ENCODE peak calls at places on chromosomes 6 and 20, in five cellular contexts. W is mesendoderm, M is fibroblast of lung, S is endothelial cell of umbilical vein, K is PC-9. Y is an unnamed sample. For H3K4me1 and H3K79me2, the result is how much of the 10 kb centered on the place peaks cover.

GRCh38 chr6:5466459-5466858 is 205.1 kb downstream of the FARS2 start:
- DNase-seq in W (peak), M (peak), S (peak), K (no peak), Y (no peak)

GRCh38 chr20:41170386-41171105 is 33.2 kb downstream of the PLCG1 start:
- DNase-seq in W (no peak), M (no peak), S (no peak), K (no peak), Y (no peak)

GRCh38 chr6:11309947-11310665 is 77.6 kb upstream of the NEDD9 start:
- DNase-seq in W (peak), M (peak), S (no peak), K (no peak), Y (no peak)

GRCh38 chr6:139655783-139656705 is 281.6 kb upstream of the CITED2 start:
- DNase-seq in W (no peak), M (no peak), S (no peak), K (peak), Y (no peak)

GRCh38 chr20:59515013-59515905 is 89.1 kb upstream of the PHACTR3 start:
- DNase-seq in W (peak), M (peak), S (peak), K (peak), Y (no peak)

GRCh38 chr6:128569737-128570438 is 49.5 kb upstream of the PTPRK start:
- DNase-seq in W (peak), M (peak), S (peak), K (peak), Y (no peak)

GRCh38 chr20:38246357-38247165 is 14.0 kb downstream of the KIAA1755 start:
- DNase-seq in W (no peak), M (no peak), S (no peak), K (no peak), Y (no peak)

GRCh38 chr6:168469198-168469943 is 28.4 kb downstream of the SMOC2 start:
- DNase-seq in W (no peak), M (no peak), S (no peak), K (no peak), Y (no peak)

GRCh38 chr6:63527658-63528514 is 44.4 kb upstream of the LOC128125822 start:
- DNase-seq in W (peak), M (peak), S (peak), K (peak), Y (no peak)

GRCh38 chr6:110882824-110883554 is 8.4 kb downstream of the AMD1 start:
- DNase-seq in W (no peak), M (no peak), S (no peak), K (no peak), Y (no peak)

GRCh38 chr6:110886555-110887167 is 12.1 kb downstream of the AMD1 start:
- DNase-seq in W (no peak), M (no peak), S (no peak), K (no peak), Y (no peak)

GRCh38 chr6:110884321-110884720 is 9.7 kb downstream of the AMD1 start:
- DNase-seq in W (no peak), M (no peak), S (no peak), K (no peak), Y (no peak)

GRCh38 chr6:110881929-110882629 is 7.5 kb downstream of the AMD1 start:
- DNase-seq in W (no peak), M (peak), S (no peak), K (no peak), Y (no peak)

GRCh38 chr6:110885526-110885925 is 10.9 kb downstream of the AMD1 start:
- DNase-seq in W (no peak), M (no peak), S (no peak), K (no peak), Y (no peak)
- H3K4me1 ChIP-seq in W (under half), M (under half), S (under half), K (under half), Y (under half)

GRCh38 chr6:151284431-151285060 is 44.8 kb downstream of the AKAP12 start:
- DNase-seq in W (no peak), M (no peak), S (no peak), K (no peak), Y (no peak)
- H3K79me2 ChIP-seq in W (under half), M (under half), S (half or more), K (under half), Y (under half)

GRCh38 chr6:158808918-158809678 is 10.1 kb downstream of the EZR start:
- DNase-seq in W (no peak), M (peak), S (no peak), K (no peak), Y (no peak)

GRCh38 chr6:158807515-158808441 is 11.4 kb downstream of the EZR start:
- DNase-seq in W (peak), M (no peak), S (no peak), K (no peak), Y (no peak)

GRCh38 chr6:158810149-158811095 is 8.7 kb downstream of the EZR start:
- DNase-seq in W (no peak), M (no peak), S (no peak), K (no peak), Y (no peak)

GRCh38 chr6:158805698-158806373 is 13.3 kb downstream of the EZR start:
- DNase-seq in W (no peak), M (no peak), S (no peak), K (no peak), Y (no peak)

DNA sequence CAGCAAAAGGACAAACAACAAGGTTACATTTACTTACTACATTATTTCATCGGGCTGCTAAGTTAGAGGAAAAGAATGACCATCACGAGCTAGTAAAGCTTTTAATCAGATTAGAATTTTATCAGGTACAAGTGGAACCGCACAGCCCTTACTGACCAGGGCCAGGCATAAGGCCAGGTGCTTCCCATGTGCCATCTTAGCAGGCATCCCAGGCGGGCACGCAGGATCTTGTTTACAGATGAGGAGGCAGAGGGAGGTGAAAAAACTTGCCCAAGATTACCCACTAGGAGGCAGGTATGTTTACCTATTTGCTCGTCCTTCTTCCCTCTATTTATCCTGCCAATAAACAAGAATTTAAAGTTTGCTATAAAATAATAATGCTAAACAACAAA is 10.7 kb downstream of the EZR start:
- DNase-seq in W (no peak), M (no peak), S (no peak), K (no peak), Y (no peak)
- H3K4me1 ChIP-seq in W (under half), M (under half), S (under half), K (half or more), Y (half or more)

GRCh38 chr20:53568351-53568750 is 25.3 kb downstream of the ZNF217 start:
- DNase-seq in W (no peak), M (no peak), S (no peak), K (no peak), Y (peak)
- H3K79me2 ChIP-seq in W (under half), M (under half), S (under half), K (half or more), Y (half or more)

GRCh38 chr6:130742282-130742681 is 84.9 kb upstream of the SMLR1 start:
- DNase-seq in W (peak), M (no peak), S (no peak), K (no peak), Y (no peak)

GRCh38 chr6:130744601-130745382 is 82.4 kb upstream of the SMLR1 start:
- DNase-seq in W (no peak), M (no peak), S (no peak), K (no peak), Y (peak)

GRCh38 chr6:130740308-130740707 is 86.9 kb upstream of the SMLR1 start:
- DNase-seq in W (no peak), M (no peak), S (no peak), K (no peak), Y (no peak)

GRCh38 chr6:130743175-130743574 is 84.0 kb upstream of the SMLR1 start:
- DNase-seq in W (peak), M (no peak), S (no peak), K (no peak), Y (no peak)
- H3K4me1 ChIP-seq in W (under half), M (under half), S (under half), K (under half), Y (under half)

DNA sequence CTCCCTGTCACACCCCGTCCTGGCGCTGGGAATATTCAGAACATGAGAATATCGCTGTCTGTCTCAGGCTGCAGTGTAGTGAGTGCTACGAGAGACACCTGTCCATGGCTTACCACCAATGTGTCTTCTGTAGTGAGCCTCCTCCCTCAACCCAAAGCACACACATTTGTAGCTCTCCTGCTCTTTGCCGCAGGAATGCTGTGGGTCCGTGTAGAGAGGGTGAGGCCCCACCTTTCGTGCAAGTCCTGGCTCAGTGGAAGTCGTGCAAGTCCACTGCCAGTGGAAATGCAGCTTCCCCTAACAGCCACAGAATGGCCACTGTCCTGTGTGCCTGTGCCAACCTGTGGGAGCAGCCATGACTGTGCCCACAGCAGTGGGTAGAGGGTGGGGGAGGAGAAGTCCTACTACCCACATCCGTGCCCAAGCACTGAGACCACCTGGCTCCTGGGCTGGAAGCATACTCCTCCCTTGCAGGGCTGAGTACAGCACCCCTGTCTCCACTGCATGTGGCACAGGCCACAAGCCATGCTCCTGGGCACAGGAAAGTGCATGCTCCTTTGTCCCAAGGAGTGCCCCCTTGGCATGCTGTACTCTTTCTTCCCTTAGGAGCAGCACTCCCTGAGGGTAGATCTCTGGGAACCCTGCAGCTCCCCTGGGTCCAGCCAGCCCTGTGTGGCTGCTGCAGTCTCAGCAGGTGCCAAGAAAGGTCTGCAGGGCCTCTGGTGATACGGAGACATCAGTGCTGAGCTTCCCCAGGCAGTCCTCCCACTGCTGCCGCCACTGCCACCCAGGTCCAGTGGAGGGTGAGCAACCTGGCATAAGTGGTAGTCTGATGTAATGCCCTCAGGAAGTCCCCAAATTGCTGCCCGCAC is 28.0 kb downstream of the IGF2R start:
- DNase-seq in W (no peak), M (no peak), S (no peak), K (no peak), Y (peak)
- H3K79me2 ChIP-seq in W (under half), M (under half), S (under half), K (half or more), Y (half or more)

GRCh38 chr6:42383421-42384208 is 68.1 kb downstream of the TRERF1 start:
- DNase-seq in W (no peak), M (no peak), S (no peak), K (no peak), Y (no peak)

GRCh38 chr6:42388046-42388445 is 63.7 kb downstream of the TRERF1 start:
- DNase-seq in W (no peak), M (no peak), S (no peak), K (no peak), Y (no peak)

GRCh38 chr6:42381850-42382249 is 69.9 kb downstream of the TRERF1 start:
- DNase-seq in W (no peak), M (no peak), S (no peak), K (no peak), Y (no peak)

GRCh38 chr6:42387336-42387735 is 64.4 kb downstream of the TRERF1 start:
- DNase-seq in W (no peak), M (no peak), S (no peak), K (no peak), Y (peak)

DNA sequence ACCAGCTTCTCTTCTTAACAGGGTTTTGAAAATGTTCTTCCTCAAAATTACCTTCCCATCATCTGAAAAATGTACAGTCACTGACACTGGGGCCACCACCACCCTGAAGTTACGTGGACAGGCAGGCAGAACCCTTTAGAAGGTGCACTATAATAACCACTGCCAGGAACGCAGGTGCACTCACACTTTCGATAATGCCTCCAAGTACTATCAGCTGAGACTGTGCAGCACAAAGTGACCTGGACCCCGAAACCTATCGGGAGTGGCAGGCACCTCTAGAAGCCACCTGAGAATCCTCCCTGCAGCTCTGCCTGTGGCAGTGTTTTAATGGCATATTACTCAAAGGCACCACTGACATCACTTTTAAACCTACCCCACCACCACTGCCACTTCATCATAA is 66.4 kb downstream of the TRERF1 start:
- DNase-seq in W (no peak), M (no peak), S (no peak), K (no peak), Y (no peak)
- H3K4me1 ChIP-seq in W (under half), M (under half), S (under half), K (under half), Y (under half)

GRCh38 chr6:52522655-52523054 is 54.2 kb downstream of the TRAM2 start:
- DNase-seq in W (no peak), M (peak), S (peak), K (no peak), Y (no peak)
- H3K79me2 ChIP-seq in W (under half), M (half or more), S (under half), K (under half), Y (under half)

GRCh38 chr6:33428219-33428890 is 8.5 kb downstream of the SYNGAP1 start:
- DNase-seq in W (peak), M (no peak), S (peak), K (no peak), Y (peak)
- H3K4me1 ChIP-seq in W (under half), M (under half), S (under half), K (under half), Y (half or more)

GRCh38 chr6:15398657-15399287 is 152.9 kb downstream of the JARID2 start:
- DNase-seq in W (no peak), M (no peak), S (no peak), K (no peak), Y (no peak)

GRCh38 chr6:15401120-15401519 is 155.3 kb downstream of the JARID2 start:
- DNase-seq in W (no peak), M (no peak), S (no peak), K (no peak), Y (no peak)

GRCh38 chr6:15399651-15400470 is 154.0 kb downstream of the JARID2 start:
- DNase-seq in W (peak), M (peak), S (peak), K (no peak), Y (no peak)

GRCh38 chr6:15401769-15402250 is 155.9 kb downstream of the JARID2 start:
- DNase-seq in W (no peak), M (no peak), S (no peak), K (no peak), Y (no peak)

GRCh38 chr6:15400572-15401004 is 154.7 kb downstream of the JARID2 start:
- DNase-seq in W (peak), M (peak), S (peak), K (no peak), Y (no peak)
- H3K79me2 ChIP-seq in W (half or more), M (under half), S (under half), K (half or more), Y (half or more)